ENCODE peak calls at places on chromosomes 6 and 20, in eight cellular contexts. K, C, I, Q, M, A, T and V are unnamed samples.
A peak's percentile ranks its signal among the peaks of the same experiment; 100 is the strongest.

GRCh38 chr6:33207569-33208088 is 671 bp upstream of the RING1 start:
- DNase-seq in K (no peak), I (no peak), M (peak; percentile 52), T (peak; percentile 37), Q (no peak), A (peak; percentile 74), C (no peak), V (no peak)

GRCh38 chr20:59518881-59519706 is 85.2 kb upstream of the PHACTR3 start:
- DNase-seq in M (no peak), T (peak; percentile 13), Q (no peak), I (peak; percentile 13), C (no peak), A (peak; percentile 74), K (no peak), V (peak; percentile 11)

GRCh38 chr6:53704700-53705099 is 39.1 kb upstream of the KLHL31 start:
- DNase-seq in A (no peak), K (no peak), I (no peak), T (no peak), Q (no peak), C (no peak), M (no peak), V (no peak)

GRCh38 chr20:32972181-32973076 is 31.8 kb downstream of the SUN5 start:
- DNase-seq in Q (no peak), M (no peak), K (peak; percentile 72), C (peak; percentile 31), A (no peak), T (peak; percentile 92), I (peak; percentile 88), V (no peak)

GRCh38 chr6:319177-320131 is 27.2 kb downstream of the DUSP22 start:
- DNase-seq in I (no peak), K (peak; percentile 57), T (no peak), Q (no peak), A (no peak), C (no peak), M (no peak), V (no peak)

GRCh38 chr20:1331101-1331500 is 2.2 kb upstream of the SDCBP2 start:
- DNase-seq in M (no peak), Q (no peak), C (no peak), T (no peak), A (no peak), I (no peak), K (peak; percentile 50), V (no peak)

GRCh38 chr20:23160536-23161243 is 74.6 kb upstream of the CD93 start:
- DNase-seq in Q (no peak), M (no peak), A (peak; percentile 42), K (no peak), C (no peak), T (no peak), I (no peak), V (no peak)

GRCh38 chr20:12207875-12208274 is 290.2 kb downstream of the BTBD3 start:
- DNase-seq in A (peak; percentile 75), I (no peak), M (no peak), Q (no peak), T (peak; percentile 5), K (no peak), C (no peak), V (no peak)

GRCh38 chr20:33246077-33246476 is 10.3 kb downstream of the BPIFA1 start:
- DNase-seq in M (no peak), K (no peak), Q (no peak), T (no peak), C (no peak), A (no peak), I (no peak), V (no peak)

GRCh38 chr6:135880066-135880972 is 28.8 kb downstream of the PDE7B start:
- DNase-seq in T (peak; percentile 47), K (no peak), M (no peak), A (no peak), Q (no peak), C (no peak), I (peak; percentile 66), V (no peak)

GRCh38 chr6:5361371-5361770 is 100.1 kb downstream of the FARS2 start:
- DNase-seq in T (no peak), M (no peak), C (no peak), I (no peak), Q (no peak), K (no peak), A (no peak), V (no peak)

GRCh38 chr20:13819885-13820645 is 35.2 kb downstream of the NDUFAF5 start:
- DNase-seq in T (no peak), Q (peak; percentile 24), K (no peak), C (no peak), A (peak; percentile 59), M (peak; percentile 22), I (no peak), V (peak; percentile 53)

GRCh38 chr6:118649918-118650499 is 1.4 kb downstream of the CEP85L start:
- DNase-seq in K (no peak), A (no peak), Q (peak; percentile 19), C (no peak), I (no peak), T (no peak), M (no peak), V (no peak)

GRCh38 chr6:27091661-27092315 is 155.7 kb upstream of the PRSS16 start:
- DNase-seq in T (peak; percentile 15), Q (peak; percentile 86), K (no peak), M (no peak), I (peak; percentile 42), C (no peak), A (peak; percentile 58), V (peak; percentile 41)